ENCODE peak calls at places on chromosomes 4 and X, in six cellular contexts. M is A549, O is K562, B is HepG2, T is NB4, R is GM12878. Z is an unnamed sample.

GRCh38 chr4:2534904-2535385 is 1.5 kb upstream of the FAM193A start:
- DNase-seq in O (no peak), M (no peak), R (no peak), B (peak), T (no peak), Z (no peak)

GRCh38 chr4:110629780-110630500 is 7.1 kb upstream of the PITX2 start:
- DNase-seq in M (no peak), R (no peak), B (no peak), O (no peak), T (no peak), Z (no peak)

GRCh38 chr4:55866290-55866907 is 13.0 kb downstream of the EXOC1 start:
- DNase-seq in R (peak), T (peak), O (peak), M (no peak), B (no peak), Z (peak)

GRCh38 chr4:53309321-53310020 is 56.4 kb downstream of the SCFD2 start:
- DNase-seq in R (no peak), O (no peak), B (no peak), T (no peak), M (no peak), Z (no peak)

GRCh38 chr4:25198713-25199112 is 35.1 kb upstream of the PI4K2B start:
- DNase-seq in B (no peak), M (no peak), T (no peak), O (no peak), R (no peak), Z (no peak)

GRCh38 chr4:121648518-121648917 is 48.3 kb downstream of the ANXA5 start:
- DNase-seq in O (no peak), M (no peak), B (no peak), R (no peak), T (no peak), Z (no peak)

GRCh38 chrX:43225626-43226328 is 430.3 kb upstream of the MAOA start:
- DNase-seq in R (no peak), B (peak), M (no peak), O (no peak), T (no peak), Z (no peak)

GRCh38 chrX:150547511-150548115 is 20.8 kb upstream of the MTM1 start:
- DNase-seq in O (peak), M (peak), T (peak), R (no peak), B (no peak), Z (peak)

GRCh38 chrX:139903229-139903628 is 29.6 kb downstream of the ATP11C start:
- DNase-seq in O (no peak), B (no peak), R (no peak), M (no peak), T (no peak), Z (no peak)

DNA sequence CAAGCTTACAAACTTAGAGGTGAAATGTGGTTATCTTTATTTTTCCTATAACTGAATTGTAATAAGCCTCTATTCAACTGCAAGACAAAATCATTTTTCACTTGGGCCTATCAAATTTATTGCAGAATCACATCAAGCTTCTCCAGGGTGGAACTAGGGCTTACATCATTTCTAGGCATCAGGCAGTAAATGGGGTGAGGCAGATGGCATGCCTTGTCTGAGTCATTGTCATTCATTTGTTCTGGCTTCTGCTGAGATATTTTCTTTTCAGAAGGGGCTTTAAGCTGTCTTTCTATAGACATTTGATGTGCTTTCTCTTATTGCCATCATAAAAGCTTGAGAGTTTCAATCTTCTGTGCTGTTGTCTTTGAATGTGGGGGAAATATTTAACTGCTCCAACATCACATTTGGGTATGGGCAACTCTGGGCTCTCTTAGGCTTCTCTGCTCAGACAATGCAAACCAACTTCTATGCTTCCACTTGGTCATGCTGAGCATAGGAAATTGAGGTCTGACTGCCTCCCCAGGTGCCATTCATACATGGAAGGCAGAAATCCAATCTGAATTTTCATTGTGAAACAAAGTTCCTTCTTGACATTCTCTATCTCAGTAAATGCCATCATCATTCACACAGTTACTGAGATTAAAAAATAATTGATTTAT is 225.8 kb upstream of the GIMD1 start:
- DNase-seq in O (no peak), R (no peak), B (no peak), T (no peak), M (no peak), Z (no peak)
- TF ChIP-seq MYC in O (no peak), R (no peak), B (no peak), T (no peak), M (no peak), Z (no peak)

GRCh38 chr4:73721901-73722300 is 18.5 kb upstream of the CXCL8 start:
- DNase-seq in B (no peak), O (no peak), R (no peak), M (no peak), T (no peak), Z (no peak)
- TF ChIP-seq MYC in B (no peak), O (no peak), R (no peak), M (no peak), T (no peak), Z (no peak)

GRCh38 chrX:130741584-130741983 is 161.4 kb downstream of the ENOX2 start:
- DNase-seq in T (no peak), B (no peak), M (no peak), R (no peak), O (no peak), Z (peak)
- TF ChIP-seq MYC in T (no peak), B (no peak), M (no peak), R (no peak), O (no peak), Z (no peak)

GRCh38 chr4:4329496-4329895 is 39.4 kb downstream of the ZBTB49 start:
- DNase-seq in T (no peak), M (no peak), B (no peak), R (no peak), O (no peak), Z (no peak)

GRCh38 chr4:4328840-4329239 is 38.8 kb downstream of the ZBTB49 start:
- DNase-seq in T (no peak), M (no peak), B (no peak), R (no peak), O (no peak), Z (no peak)

GRCh38 chr4:4332529-4332928 is 42.5 kb downstream of the ZBTB49 start:
- DNase-seq in M (no peak), B (no peak), O (peak), T (no peak), R (no peak), Z (no peak)

GRCh38 chr4:4333265-4333706 is 43.2 kb downstream of the ZBTB49 start:
- DNase-seq in T (no peak), O (no peak), R (no peak), B (no peak), M (no peak), Z (no peak)

GRCh38 chr4:4330794-4331193 is 40.7 kb downstream of the ZBTB49 start:
- DNase-seq in R (no peak), O (no peak), B (no peak), M (no peak), T (no peak), Z (no peak)
- TF ChIP-seq MYC in R (no peak), O (no peak), B (no peak), M (no peak), T (no peak), Z (no peak)

DNA sequence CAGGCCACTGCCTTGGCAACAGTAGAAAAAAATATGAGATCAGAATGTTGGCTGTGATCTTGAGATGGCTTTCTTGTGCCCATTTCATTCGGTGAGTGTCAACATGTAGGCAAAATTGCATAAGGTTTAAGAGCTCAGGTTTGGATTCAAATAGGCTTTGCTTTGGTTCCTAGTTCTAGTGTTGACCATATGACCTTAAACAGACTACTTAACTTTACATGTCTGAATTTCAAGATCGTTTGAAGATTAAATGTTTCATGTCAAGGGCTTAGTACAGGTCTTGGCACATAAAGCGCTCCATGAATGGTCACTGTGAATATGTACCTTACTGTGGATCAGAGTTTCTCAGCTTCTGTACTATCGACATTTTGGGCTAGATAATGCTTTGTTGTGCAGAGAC is 204.2 kb downstream of the MGST2 start:
- DNase-seq in T (no peak), R (no peak), O (no peak), B (no peak), M (no peak), Z (no peak)
- TF ChIP-seq MYC in T (no peak), R (no peak), O (no peak), B (no peak), M (no peak), Z (no peak)

GRCh38 chr4:6605114-6605513 is 30.1 kb downstream of the MAN2B2 start:
- DNase-seq in B (no peak), O (no peak), M (no peak), T (no peak), R (no peak), Z (no peak)

GRCh38 chr4:6608758-6609414 is 31.6 kb upstream of the MRFAP1 start:
- DNase-seq in O (no peak), R (no peak), T (peak), M (no peak), B (no peak), Z (no peak)

GRCh38 chr4:6607368-6608050 is 32.5 kb downstream of the MAN2B2 start:
- DNase-seq in M (no peak), R (peak), B (no peak), O (no peak), T (no peak), Z (no peak)

GRCh38 chr4:6605605-6606004 is 30.6 kb downstream of the MAN2B2 start:
- DNase-seq in T (no peak), R (no peak), O (no peak), M (no peak), B (no peak), Z (no peak)

GRCh38 chr4:6606465-6607235 is 31.7 kb downstream of the MAN2B2 start:
- DNase-seq in T (peak), M (no peak), B (no peak), O (no peak), R (no peak), Z (no peak)
- TF ChIP-seq MYC in T (no peak), M (no peak), B (no peak), O (no peak), R (no peak), Z (no peak)

GRCh38 chr4:153512952-153513500 is 46.9 kb downstream of the TMEM131L start:
- DNase-seq in T (no peak), B (no peak), R (no peak), O (no peak), M (no peak), Z (no peak)
- TF ChIP-seq MYC in T (no peak), B (no peak), R (no peak), O (no peak), M (no peak), Z (no peak)

GRCh38 chr4:150123982-150124670 is 45.9 kb downstream of the DCLK2 start:
- DNase-seq in R (no peak), T (no peak), B (no peak), O (no peak), M (no peak), Z (no peak)

GRCh38 chr4:150126201-150126879 is 48.1 kb downstream of the DCLK2 start:
- DNase-seq in T (peak), M (no peak), O (no peak), B (no peak), R (no peak), Z (no peak)

GRCh38 chr4:150123073-150123472 is 44.8 kb downstream of the DCLK2 start:
- DNase-seq in R (no peak), O (no peak), B (no peak), M (no peak), T (no peak), Z (no peak)

GRCh38 chr4:150127757-150128156 is 49.5 kb downstream of the DCLK2 start:
- DNase-seq in M (no peak), T (no peak), R (no peak), B (no peak), O (no peak), Z (no peak)

DNA sequence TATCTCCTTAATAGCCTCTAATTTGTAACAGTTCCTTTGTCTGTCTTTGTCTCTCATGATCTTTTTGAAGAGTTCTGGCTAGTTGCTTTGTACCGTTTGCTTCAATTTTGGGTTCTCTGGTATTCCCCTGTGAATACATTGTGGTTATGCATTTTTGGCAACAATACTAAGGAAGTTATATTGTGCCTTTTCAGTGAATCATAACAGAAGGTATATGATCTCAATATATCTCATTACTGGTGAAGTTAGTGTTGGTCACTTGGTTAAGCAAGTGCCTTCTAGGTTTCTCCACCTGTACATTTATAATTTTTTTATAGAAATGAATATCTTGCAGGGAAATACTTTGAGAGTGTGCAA is 48.6 kb downstream of the DCLK2 start:
- DNase-seq in T (no peak), O (no peak), M (no peak), B (no peak), R (peak), Z (peak)
- TF ChIP-seq MYC in T (no peak), O (no peak), M (no peak), B (no peak), R (no peak), Z (no peak)

GRCh38 chr4:123699823-123700822 is 303.5 kb downstream of the SPRY1 start:
- DNase-seq in B (peak), M (no peak), T (no peak), R (no peak), O (no peak), Z (peak)
- TF ChIP-seq MYC in B (no peak), M (no peak), T (no peak), R (no peak), O (no peak), Z (no peak)

Z was measured in endothelial cell of umbilical vein.